ENCODE peak calls at places on chromosome X, in eight cellular contexts. One of them, this sample, is unnamed.

GRCh38 chrX:57925806-57926205 is 15.5 kb upstream of the ZXDA start:
- DNase-seq in Calu3: no peak
- DNase-seq in glomerular endothelial cell: no peak
- DNase-seq in NT2/D1: no peak
- DNase-seq in cerebellum: no peak
- DNase-seq in activated CD8-positive, alpha-beta memory T cell treated with anti-CD3 and anti-CD28 coated beads for 48 hours: no peak
- DNase-seq in neural progenitor cell: no peak
- DNase-seq in LoVo: no peak
- DNase-seq in this sample: no peak

GRCh38 chrX:9147086-9147485 is 113.2 kb upstream of the FAM9B start:
- DNase-seq in cerebellum: peak; percentile 62
- DNase-seq in LoVo: no peak
- DNase-seq in glomerular endothelial cell: no peak
- DNase-seq in Calu3: no peak
- DNase-seq in neural progenitor cell: no peak
- DNase-seq in activated CD8-positive, alpha-beta memory T cell treated with anti-CD3 and anti-CD28 coated beads for 48 hours: no peak
- DNase-seq in NT2/D1: no peak
- DNase-seq in this sample: no peak

GRCh38 chrX:38305971-38306370 is 21.3 kb downstream of the RPGR start:
- DNase-seq in cerebellum: no peak
- DNase-seq in activated CD8-positive, alpha-beta memory T cell treated with anti-CD3 and anti-CD28 coated beads for 48 hours: no peak
- DNase-seq in glomerular endothelial cell: peak; percentile 73
- DNase-seq in neural progenitor cell: no peak
- DNase-seq in LoVo: no peak
- DNase-seq in NT2/D1: no peak
- DNase-seq in Calu3: no peak
- DNase-seq in this sample: peak; percentile 18

GRCh38 chrX:108396188-108396885 is 41.9 kb downstream of the COL4A6 start:
- DNase-seq in activated CD8-positive, alpha-beta memory T cell treated with anti-CD3 and anti-CD28 coated beads for 48 hours: no peak
- DNase-seq in LoVo: no peak
- DNase-seq in cerebellum: no peak
- DNase-seq in Calu3: no peak
- DNase-seq in glomerular endothelial cell: no peak
- DNase-seq in NT2/D1: peak; percentile 25
- DNase-seq in neural progenitor cell: no peak
- DNase-seq in this sample: peak; percentile 17

GRCh38 chrX:21738950-21739287 is 19.0 kb downstream of the SMPX start:
- DNase-seq in NT2/D1: no peak
- DNase-seq in cerebellum: no peak
- DNase-seq in Calu3: no peak
- DNase-seq in neural progenitor cell: no peak
- DNase-seq in glomerular endothelial cell: no peak
- DNase-seq in activated CD8-positive, alpha-beta memory T cell treated with anti-CD3 and anti-CD28 coated beads for 48 hours: no peak
- DNase-seq in LoVo: no peak
- DNase-seq in this sample: no peak

GRCh38 chrX:22122510-22122909 is 90.4 kb downstream of the PHEX start:
- DNase-seq in cerebellum: no peak
- DNase-seq in NT2/D1: no peak
- DNase-seq in neural progenitor cell: no peak
- DNase-seq in Calu3: no peak
- DNase-seq in activated CD8-positive, alpha-beta memory T cell treated with anti-CD3 and anti-CD28 coated beads for 48 hours: no peak
- DNase-seq in glomerular endothelial cell: no peak
- DNase-seq in LoVo: no peak
- DNase-seq in this sample: no peak

GRCh38 chrX:140712413-140713173 is 3.0 kb downstream of the LINC00632 start:
- DNase-seq in Calu3: no peak
- DNase-seq in NT2/D1: peak; percentile 52
- DNase-seq in glomerular endothelial cell: no peak
- DNase-seq in activated CD8-positive, alpha-beta memory T cell treated with anti-CD3 and anti-CD28 coated beads for 48 hours: no peak
- DNase-seq in LoVo: no peak
- DNase-seq in neural progenitor cell: peak; percentile 76
- DNase-seq in cerebellum: peak; percentile 54
- DNase-seq in this sample: no peak

GRCh38 chrX:16061296-16061695 is 62.1 kb upstream of the GRPR start:
- DNase-seq in glomerular endothelial cell: no peak
- DNase-seq in activated CD8-positive, alpha-beta memory T cell treated with anti-CD3 and anti-CD28 coated beads for 48 hours: no peak
- DNase-seq in cerebellum: no peak
- DNase-seq in neural progenitor cell: no peak
- DNase-seq in NT2/D1: no peak
- DNase-seq in LoVo: no peak
- DNase-seq in Calu3: no peak
- DNase-seq in this sample: no peak

GRCh38 chrX:110304371-110304770 is 13.5 kb downstream of the AMMECR1 start:
- DNase-seq in cerebellum: no peak
- DNase-seq in Calu3: no peak
- DNase-seq in NT2/D1: no peak
- DNase-seq in activated CD8-positive, alpha-beta memory T cell treated with anti-CD3 and anti-CD28 coated beads for 48 hours: no peak
- DNase-seq in neural progenitor cell: no peak
- DNase-seq in LoVo: no peak
- DNase-seq in glomerular endothelial cell: no peak
- DNase-seq in this sample: no peak

GRCh38 chrX:25810202-25810601 is 327.9 kb upstream of the MAGEB18 start:
- DNase-seq in glomerular endothelial cell: no peak
- DNase-seq in LoVo: no peak
- DNase-seq in activated CD8-positive, alpha-beta memory T cell treated with anti-CD3 and anti-CD28 coated beads for 48 hours: no peak
- DNase-seq in neural progenitor cell: no peak
- DNase-seq in NT2/D1: no peak
- DNase-seq in Calu3: no peak
- DNase-seq in cerebellum: no peak
- DNase-seq in this sample: no peak

GRCh38 chrX:65587616-65588526 is 53.3 kb upstream of the LAS1L start:
- DNase-seq in Calu3: peak; percentile 52
- DNase-seq in cerebellum: no peak
- DNase-seq in activated CD8-positive, alpha-beta memory T cell treated with anti-CD3 and anti-CD28 coated beads for 48 hours: no peak
- DNase-seq in NT2/D1: no peak
- DNase-seq in LoVo: peak; percentile 30
- DNase-seq in glomerular endothelial cell: no peak
- DNase-seq in neural progenitor cell: no peak
- DNase-seq in this sample: no peak

GRCh38 chrX:153334654-153335295 is 822 bp downstream of the ZNF275 start:
- DNase-seq in glomerular endothelial cell: no peak
- DNase-seq in NT2/D1: no peak
- DNase-seq in Calu3: no peak
- DNase-seq in LoVo: no peak
- DNase-seq in activated CD8-positive, alpha-beta memory T cell treated with anti-CD3 and anti-CD28 coated beads for 48 hours: no peak
- DNase-seq in neural progenitor cell: no peak
- DNase-seq in cerebellum: no peak
- DNase-seq in this sample: no peak

GRCh38 chrX:44344194-44344593 is 722 bp upstream of the EFHC2 start:
- DNase-seq in Calu3: no peak
- DNase-seq in glomerular endothelial cell: no peak
- DNase-seq in activated CD8-positive, alpha-beta memory T cell treated with anti-CD3 and anti-CD28 coated beads for 48 hours: peak; percentile 10
- DNase-seq in cerebellum: no peak
- DNase-seq in NT2/D1: no peak
- DNase-seq in LoVo: no peak
- DNase-seq in neural progenitor cell: no peak
- DNase-seq in this sample: no peak

GRCh38 chrX:437636-438390 is 51.1 kb upstream of the PPP2R3B start:
- DNase-seq in Calu3: no peak
- DNase-seq in cerebellum: no peak
- DNase-seq in neural progenitor cell: no peak
- DNase-seq in NT2/D1: no peak
- DNase-seq in glomerular endothelial cell: no peak
- DNase-seq in LoVo: no peak
- DNase-seq in activated CD8-positive, alpha-beta memory T cell treated with anti-CD3 and anti-CD28 coated beads for 48 hours: no peak
- DNase-seq in this sample: no peak